ENCODE peak calls at places on chromosomes 13 and 19, in four cellular contexts. One of them, this sample, is unnamed.

GRCh38 chr19:18741566-18742121 is 49.5 kb downstream of the COMP start:
- DNase-seq in IMR-90: no peak
- DNase-seq in neuronal stem cell: no peak
- DNase-seq in mesendoderm: no peak
- DNase-seq in this sample: peak

GRCh38 chr19:45305421-45305820 is 17.3 kb downstream of the CKM start:
- DNase-seq in IMR-90: no peak
- DNase-seq in neuronal stem cell: no peak
- DNase-seq in mesendoderm: peak
- DNase-seq in this sample: peak

GRCh38 chr19:36849701-36850645 is 703 bp upstream of the ZNF345 start:
- DNase-seq in IMR-90: peak
- DNase-seq in neuronal stem cell: peak
- DNase-seq in mesendoderm: peak
- DNase-seq in this sample: peak

GRCh38 chr13:40275636-40276035 is 390.8 kb downstream of the FOXO1 start:
- DNase-seq in IMR-90: no peak
- DNase-seq in neuronal stem cell: no peak
- DNase-seq in mesendoderm: no peak
- DNase-seq in this sample: no peak

GRCh38 chr19:35642798-35643254 is 1.3 kb downstream of the ETV2 start:
- DNase-seq in IMR-90: no peak
- DNase-seq in neuronal stem cell: no peak
- DNase-seq in mesendoderm: no peak
- DNase-seq in this sample: no peak

GRCh38 chr19:7575426-7576040 is 20.1 kb upstream of the CAMSAP3 start:
- DNase-seq in IMR-90: no peak
- DNase-seq in neuronal stem cell: no peak
- DNase-seq in mesendoderm: no peak
- DNase-seq in this sample: no peak

GRCh38 chr19:44943801-44944249 is 1.8 kb downstream of the APOC4 start:
- DNase-seq in IMR-90: no peak
- DNase-seq in neuronal stem cell: no peak
- DNase-seq in mesendoderm: no peak
- DNase-seq in this sample: no peak

GRCh38 chr13:75514080-75515040 is 23.3 kb downstream of the COMMD6 start:
- DNase-seq in IMR-90: peak
- DNase-seq in neuronal stem cell: no peak
- DNase-seq in mesendoderm: no peak
- DNase-seq in this sample: no peak

GRCh38 chr19:11047856-11048255 is 41.4 kb upstream of the LDLR start:
- DNase-seq in IMR-90: no peak
- DNase-seq in neuronal stem cell: no peak
- DNase-seq in mesendoderm: no peak
- DNase-seq in this sample: no peak

GRCh38 chr13:82627183-82627582 is 1255.1 kb downstream of the SLITRK1 start:
- DNase-seq in IMR-90: peak
- DNase-seq in neuronal stem cell: no peak
- DNase-seq in mesendoderm: no peak
- DNase-seq in this sample: no peak

GRCh38 chr19:53880716-53881481 is 1.1 kb upstream of the PRKCG start:
- DNase-seq in IMR-90: no peak
- DNase-seq in neuronal stem cell: no peak
- DNase-seq in mesendoderm: no peak
- DNase-seq in this sample: peak

GRCh38 chr13:107730835-107731234 is 484.5 kb downstream of the LIG4 start:
- DNase-seq in IMR-90: peak
- DNase-seq in neuronal stem cell: no peak
- DNase-seq in mesendoderm: no peak
- DNase-seq in this sample: no peak

GRCh38 chr19:33064778-33065550 is at the start of gene RHPN2:
- DNase-seq in IMR-90: peak
- DNase-seq in neuronal stem cell: peak
- DNase-seq in mesendoderm: peak
- DNase-seq in this sample: peak

GRCh38 chr13:70253834-70254233 is 145.6 kb upstream of the KLHL1 start:
- DNase-seq in IMR-90: no peak
- DNase-seq in neuronal stem cell: no peak
- DNase-seq in mesendoderm: no peak
- DNase-seq in this sample: no peak

GRCh38 chr13:79988573-79988972 is 352.4 kb downstream of the SPRY2 start:
- DNase-seq in IMR-90: peak
- DNase-seq in neuronal stem cell: no peak
- DNase-seq in mesendoderm: no peak
- DNase-seq in this sample: no peak

GRCh38 chr13:79581870-79582315 is 100.9 kb downstream of the NDFIP2 start:
- DNase-seq in IMR-90: peak
- DNase-seq in neuronal stem cell: no peak
- DNase-seq in mesendoderm: peak
- DNase-seq in this sample: peak

GRCh38 chr19:9953802-9954542 is 17.7 kb upstream of the OLFM2 start:
- DNase-seq in IMR-90: no peak
- DNase-seq in neuronal stem cell: no peak
- DNase-seq in mesendoderm: no peak
- DNase-seq in this sample: no peak

GRCh38 chr19:19643158-19644053 is at the start of gene GMIP:
- DNase-seq in IMR-90: peak
- DNase-seq in neuronal stem cell: peak
- DNase-seq in mesendoderm: peak
- DNase-seq in this sample: peak

GRCh38 chr13:37143901-37144300 is 38.4 kb upstream of the CSNK1A1L start:
- DNase-seq in IMR-90: peak
- DNase-seq in neuronal stem cell: no peak
- DNase-seq in mesendoderm: no peak
- DNase-seq in this sample: no peak

GRCh38 chr13:110056640-110057039 is 250.3 kb downstream of the COL4A1 start:
- DNase-seq in IMR-90: no peak
- DNase-seq in neuronal stem cell: no peak
- DNase-seq in mesendoderm: no peak
- DNase-seq in this sample: no peak

GRCh38 chr13:110057052-110057451 is 249.9 kb downstream of the COL4A1 start:
- DNase-seq in IMR-90: no peak
- DNase-seq in neuronal stem cell: no peak
- DNase-seq in mesendoderm: no peak
- DNase-seq in this sample: no peak

GRCh38 chr13:110055089-110055488 is 251.9 kb downstream of the COL4A1 start:
- DNase-seq in IMR-90: peak
- DNase-seq in neuronal stem cell: no peak
- DNase-seq in mesendoderm: no peak
- DNase-seq in this sample: no peak

DNA sequence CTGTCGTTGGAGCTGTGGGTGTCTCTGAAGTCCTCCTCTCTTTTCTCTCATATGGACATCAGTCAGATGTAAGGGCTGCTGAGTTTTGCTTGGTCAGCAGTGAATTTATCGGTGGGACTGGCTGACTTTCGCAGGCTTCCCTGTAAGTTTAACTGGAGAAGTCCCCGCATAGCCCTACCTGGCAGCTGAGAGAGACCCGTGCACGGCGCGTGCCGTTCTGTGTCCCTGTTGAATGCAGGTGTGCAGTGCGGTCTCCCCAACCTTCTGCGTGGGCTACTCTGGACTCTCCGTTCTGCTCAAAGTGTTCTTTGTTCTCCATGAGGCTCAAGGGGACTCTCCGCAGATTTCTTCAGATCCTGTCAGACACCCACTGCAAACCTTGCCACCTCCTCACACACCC is 252.9 kb downstream of the COL4A1 start:
- DNase-seq in IMR-90: no peak
- DNase-seq in neuronal stem cell: no peak
- DNase-seq in mesendoderm: no peak
- DNase-seq in this sample: no peak
- H3K4me2 ChIP-seq in IMR-90: no peak
- H3K4me2 ChIP-seq in neuronal stem cell: no peak
- H3K4me2 ChIP-seq in mesendoderm: no peak
- H3K4me2 ChIP-seq in this sample: no peak

GRCh38 chr19:39412867-39413268 is 399 bp downstream of the PLEKHG2 start:
- DNase-seq in IMR-90: no peak
- DNase-seq in neuronal stem cell: no peak
- DNase-seq in mesendoderm: no peak
- DNase-seq in this sample: no peak

GRCh38 chr19:39411832-39412099 is 703 bp upstream of the PLEKHG2 start:
- DNase-seq in IMR-90: peak
- DNase-seq in neuronal stem cell: peak
- DNase-seq in mesendoderm: peak
- DNase-seq in this sample: peak

GRCh38 chr19:39413903-39414608 is 1.6 kb downstream of the PLEKHG2 start:
- DNase-seq in IMR-90: peak
- DNase-seq in neuronal stem cell: no peak
- DNase-seq in mesendoderm: peak
- DNase-seq in this sample: no peak

GRCh38 chr19:39412100-39412866 is at the start of gene PLEKHG2:
- DNase-seq in IMR-90: peak
- DNase-seq in neuronal stem cell: peak
- DNase-seq in mesendoderm: peak
- DNase-seq in this sample: peak

DNA sequence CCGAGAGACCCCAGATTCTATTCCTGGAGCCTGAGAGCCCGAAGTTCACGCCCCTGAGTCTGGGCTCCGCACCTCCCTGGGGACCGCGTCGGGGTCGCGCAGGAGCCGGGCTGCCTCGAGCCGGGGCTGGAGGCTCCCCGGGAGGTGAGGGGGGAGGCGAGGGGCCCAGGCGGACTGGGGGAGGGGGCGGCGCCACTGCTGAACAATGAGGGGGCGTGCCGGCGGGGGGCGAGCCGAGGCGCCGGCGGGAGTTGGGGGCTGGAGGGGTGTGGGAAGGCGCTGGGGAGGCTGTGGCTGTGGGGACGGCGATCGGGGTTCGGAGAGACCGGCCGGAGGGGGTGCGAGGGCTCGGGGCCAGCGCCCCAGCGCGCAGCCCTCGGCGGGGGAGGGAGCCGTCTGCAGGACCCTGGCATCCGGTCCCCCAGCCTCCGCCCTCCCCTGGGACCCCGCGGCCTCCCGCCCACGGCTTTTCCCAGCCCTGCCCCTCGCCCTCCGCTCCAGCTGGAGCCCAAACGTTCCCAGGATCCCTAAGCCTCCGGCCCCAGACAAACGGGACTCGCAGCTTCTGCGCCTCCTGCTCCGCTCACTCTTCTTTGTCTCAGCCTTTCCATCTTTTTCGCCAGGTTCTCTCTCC is 917 bp downstream of the PLEKHG2 start:
- DNase-seq in IMR-90: peak
- DNase-seq in neuronal stem cell: no peak
- DNase-seq in mesendoderm: peak
- DNase-seq in this sample: no peak
- H2BK120ac ChIP-seq in IMR-90: peak
- H2BK120ac ChIP-seq in neuronal stem cell: peak
- H2BK120ac ChIP-seq in mesendoderm: peak
- H2BK120ac ChIP-seq in this sample: peak

GRCh38 chr13:44583126-44583525 is 7.0 kb upstream of the TSC22D1 start:
- DNase-seq in IMR-90: peak
- DNase-seq in neuronal stem cell: no peak
- DNase-seq in mesendoderm: no peak
- DNase-seq in this sample: no peak
- H3K4me2 ChIP-seq in IMR-90: peak
- H3K4me2 ChIP-seq in neuronal stem cell: no peak
- H3K4me2 ChIP-seq in mesendoderm: no peak
- H3K4me2 ChIP-seq in this sample: no peak

DNA sequence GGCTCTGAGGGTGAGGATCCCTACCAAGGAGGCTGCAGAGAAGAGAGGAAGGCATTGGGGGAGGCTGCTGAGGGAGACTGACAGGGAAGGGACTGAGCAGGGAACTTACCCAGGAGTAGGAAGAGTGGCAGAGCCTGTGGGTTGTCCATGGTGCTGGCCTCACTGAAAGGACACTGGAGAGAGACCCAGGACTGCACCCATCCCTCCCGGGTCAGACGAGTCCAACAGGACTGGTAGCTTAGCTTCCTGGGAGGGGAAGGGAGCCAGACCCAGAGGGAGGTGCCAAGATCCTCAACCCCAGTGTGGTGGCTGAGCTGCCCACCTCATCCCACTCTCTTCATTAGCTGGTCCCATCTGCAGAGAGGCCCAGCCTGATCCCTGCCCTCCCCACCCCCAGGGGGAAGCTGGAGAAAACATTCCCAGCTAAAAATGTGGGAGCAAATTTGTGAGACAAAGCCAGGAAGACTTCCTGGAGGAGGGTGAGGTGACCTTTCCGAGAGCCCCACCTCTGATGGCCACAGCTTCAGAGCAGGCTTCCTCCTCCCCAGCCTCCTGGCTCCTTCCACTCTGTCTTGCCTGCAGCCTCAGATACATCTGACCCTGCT is at the start of gene VSIG10L:
- DNase-seq in IMR-90: no peak
- DNase-seq in neuronal stem cell: no peak
- DNase-seq in mesendoderm: peak
- DNase-seq in this sample: no peak
- H2BK120ac ChIP-seq in IMR-90: no peak
- H2BK120ac ChIP-seq in neuronal stem cell: peak
- H2BK120ac ChIP-seq in mesendoderm: no peak
- H2BK120ac ChIP-seq in this sample: no peak

GRCh38 chr19:55031178-55031577 is 6.9 kb downstream of the GP6 start:
- DNase-seq in IMR-90: no peak
- DNase-seq in neuronal stem cell: no peak
- DNase-seq in mesendoderm: no peak
- DNase-seq in this sample: no peak

GRCh38 chr19:55032170-55032569 is 5.9 kb downstream of the GP6 start:
- DNase-seq in IMR-90: no peak
- DNase-seq in neuronal stem cell: no peak
- DNase-seq in mesendoderm: no peak
- DNase-seq in this sample: no peak

GRCh38 chr19:55028757-55029156 is 9.3 kb downstream of the GP6 start:
- DNase-seq in IMR-90: no peak
- DNase-seq in neuronal stem cell: no peak
- DNase-seq in mesendoderm: no peak
- DNase-seq in this sample: no peak

GRCh38 chr19:55024111-55024510 is 14.0 kb downstream of the GP6 start:
- DNase-seq in IMR-90: no peak
- DNase-seq in neuronal stem cell: no peak
- DNase-seq in mesendoderm: no peak
- DNase-seq in this sample: no peak

DNA sequence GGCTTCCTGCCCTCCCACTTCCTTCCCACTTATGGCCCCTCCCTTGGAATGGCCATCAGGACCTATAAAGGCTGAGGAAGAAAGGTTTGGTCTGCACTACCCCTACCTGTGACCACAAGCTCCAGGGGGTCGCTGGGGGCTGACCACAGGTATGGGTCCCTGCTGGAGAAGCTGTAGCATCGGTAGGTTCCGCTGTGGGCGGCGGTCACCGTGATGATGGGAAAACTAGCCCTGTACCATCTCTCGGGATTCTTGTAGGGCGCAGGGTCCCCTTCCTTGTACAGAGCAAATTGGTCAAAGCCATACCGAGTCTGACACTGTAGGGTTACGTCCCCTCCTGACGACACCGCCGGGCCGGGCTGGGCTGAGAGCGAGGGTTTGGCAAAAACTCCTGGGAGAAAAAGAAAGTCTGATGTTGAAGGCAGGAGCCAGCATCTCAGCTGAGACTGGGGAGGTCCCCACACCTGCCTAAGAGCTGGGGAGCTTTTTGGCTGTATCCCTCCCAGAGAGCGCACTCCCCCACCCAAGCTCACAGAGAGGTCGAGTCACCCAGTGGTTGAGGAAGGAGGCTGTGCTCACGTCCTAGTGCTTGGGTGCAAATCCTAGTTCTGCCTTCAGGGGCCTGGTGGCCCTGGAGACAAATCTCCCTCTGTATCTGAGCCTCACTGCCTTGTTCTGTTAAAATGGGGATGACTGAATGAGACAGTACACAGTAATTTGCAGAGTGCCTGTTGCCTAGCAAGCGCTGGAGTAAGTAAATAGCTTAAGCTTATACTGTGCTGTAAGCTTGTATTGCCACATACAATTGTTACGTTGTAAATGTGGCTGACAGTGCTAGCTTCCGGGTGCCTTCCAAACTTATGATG is 10.4 kb downstream of the GP6 start:
- DNase-seq in IMR-90: no peak
- DNase-seq in neuronal stem cell: no peak
- DNase-seq in mesendoderm: no peak
- DNase-seq in this sample: no peak
- H3K4me2 ChIP-seq in IMR-90: no peak
- H3K4me2 ChIP-seq in neuronal stem cell: no peak
- H3K4me2 ChIP-seq in mesendoderm: no peak
- H3K4me2 ChIP-seq in this sample: no peak

This sample was measured in H9.